ENCODE peak calls at places on chromosomes 5 and 9, in ten cellular contexts. E is right atrium auricular region, H is HFF-Myc, M is HL-60, W is body of pancreas, B is mammary epithelial cell, L is fibroblast of lung, Q is AG04450, V is cardiac muscle cell, R is transverse colon. J is an unnamed sample.

GRCh38 chr5:176994460-176995121 is 12.0 kb downstream of the UIMC1 start:
- DNase-seq in R (peak), H (no peak), L (peak), E (peak), V (peak), B (peak), M (peak), W (peak), Q (no peak), J (no peak)

GRCh38 chr5:157900644-157901043 is 41.7 kb upstream of the CLINT1 start:
- DNase-seq in B (no peak), H (no peak), E (no peak), V (no peak), M (no peak), R (no peak), L (no peak), Q (no peak), W (no peak), J (no peak)

GRCh38 chr5:14872070-14872989 is 752 bp upstream of the ANKH start:
- DNase-seq in H (no peak), M (peak), W (peak), R (peak), B (no peak), Q (no peak), E (peak), V (peak), L (peak), J (no peak)

GRCh38 chr5:179230061-179230461 is 115.2 kb downstream of the ADAMTS2 start:
- DNase-seq in L (no peak), H (no peak), V (no peak), Q (no peak), B (no peak), M (no peak), R (peak), E (peak), W (no peak), J (no peak)

GRCh38 chr9:85927077-85927476 is 13.9 kb upstream of the NAA35 start:
- DNase-seq in M (no peak), R (no peak), E (no peak), B (no peak), H (no peak), L (peak), Q (no peak), V (no peak), W (no peak), J (no peak)

GRCh38 chr5:7010578-7010977 is 297.3 kb downstream of the TENT4A start:
- DNase-seq in B (no peak), R (no peak), M (no peak), Q (no peak), V (no peak), L (no peak), E (no peak), H (no peak), W (no peak), J (no peak)

GRCh38 chr5:102583663-102584062 is 84.9 kb upstream of the SLCO6A1 start:
- DNase-seq in V (peak), E (no peak), M (no peak), L (no peak), Q (no peak), H (no peak), B (no peak), R (no peak), W (no peak), J (no peak)

GRCh38 chr5:10913846-10914245 is 152.8 kb upstream of the DAP start:
- DNase-seq in V (peak), E (no peak), R (no peak), Q (peak), W (peak), M (peak), L (peak), H (peak), B (peak), J (no peak)

GRCh38 chr5:175544108-175544511 is 65.8 kb downstream of the SFXN1 start:
- DNase-seq in E (no peak), W (no peak), M (no peak), H (no peak), V (no peak), Q (no peak), R (no peak), L (no peak), B (no peak), J (no peak)

GRCh38 chr5:38441730-38442573 is 114.5 kb downstream of the LIFR start:
- DNase-seq in E (peak), L (peak), Q (peak), B (peak), W (peak), H (peak), R (peak), V (peak), M (peak), J (peak)

GRCh38 chr5:2674456-2674855 is 77.0 kb downstream of the IRX2 start:
- DNase-seq in E (no peak), R (no peak), M (no peak), V (no peak), L (peak), Q (no peak), W (no peak), B (no peak), H (no peak), J (no peak)

GRCh38 chr5:109485030-109485429 is 75.3 kb upstream of the PJA2 start:
- DNase-seq in E (peak), L (peak), V (peak), M (no peak), H (peak), R (peak), B (no peak), W (peak), Q (no peak), J (peak)

GRCh38 chr5:89351232-89351631 is 468.2 kb upstream of the MEF2C start:
- DNase-seq in V (peak), Q (peak), L (peak), E (no peak), W (no peak), M (no peak), B (peak), H (peak), R (no peak), J (no peak)

GRCh38 chr5:160009591-160009989 is 651 bp downstream of the TTC1 start:
- DNase-seq in R (no peak), M (no peak), L (no peak), H (no peak), V (no peak), Q (no peak), E (no peak), B (no peak), W (no peak), J (no peak)

GRCh38 chr5:15463231-15463630 is 36.7 kb upstream of the FBXL7 start:
- DNase-seq in H (no peak), E (no peak), B (no peak), Q (peak), L (peak), M (no peak), V (peak), W (no peak), R (no peak), J (peak)

GRCh38 chr9:98775831-98776441 is 20.4 kb downstream of the ANKS6 start:
- DNase-seq in E (peak), W (peak), R (no peak), B (peak), L (peak), H (peak), V (peak), M (peak), Q (peak), J (peak)

GRCh38 chr5:57407391-57407790 is 75.2 kb downstream of the ACTBL2 start:
- DNase-seq in V (no peak), B (no peak), W (no peak), R (no peak), L (no peak), Q (no peak), H (no peak), M (no peak), E (no peak), J (no peak)

GRCh38 chr5:150601774-150602345 is 38.6 kb upstream of the SYNPO start:
- DNase-seq in E (no peak), R (no peak), V (no peak), B (no peak), Q (no peak), H (no peak), L (no peak), W (no peak), M (no peak), J (no peak)

GRCh38 chr9:5892456-5893133 is 1.9 kb downstream of the MLANA start:
- DNase-seq in V (no peak), E (no peak), L (peak), W (no peak), R (no peak), B (no peak), Q (no peak), M (no peak), H (no peak), J (no peak)

GRCh38 chr9:90985631-90986030 is 184.0 kb downstream of the SYK start:
- DNase-seq in M (no peak), Q (no peak), B (peak), E (no peak), V (no peak), L (no peak), W (no peak), R (no peak), H (no peak), J (no peak)

DNA sequence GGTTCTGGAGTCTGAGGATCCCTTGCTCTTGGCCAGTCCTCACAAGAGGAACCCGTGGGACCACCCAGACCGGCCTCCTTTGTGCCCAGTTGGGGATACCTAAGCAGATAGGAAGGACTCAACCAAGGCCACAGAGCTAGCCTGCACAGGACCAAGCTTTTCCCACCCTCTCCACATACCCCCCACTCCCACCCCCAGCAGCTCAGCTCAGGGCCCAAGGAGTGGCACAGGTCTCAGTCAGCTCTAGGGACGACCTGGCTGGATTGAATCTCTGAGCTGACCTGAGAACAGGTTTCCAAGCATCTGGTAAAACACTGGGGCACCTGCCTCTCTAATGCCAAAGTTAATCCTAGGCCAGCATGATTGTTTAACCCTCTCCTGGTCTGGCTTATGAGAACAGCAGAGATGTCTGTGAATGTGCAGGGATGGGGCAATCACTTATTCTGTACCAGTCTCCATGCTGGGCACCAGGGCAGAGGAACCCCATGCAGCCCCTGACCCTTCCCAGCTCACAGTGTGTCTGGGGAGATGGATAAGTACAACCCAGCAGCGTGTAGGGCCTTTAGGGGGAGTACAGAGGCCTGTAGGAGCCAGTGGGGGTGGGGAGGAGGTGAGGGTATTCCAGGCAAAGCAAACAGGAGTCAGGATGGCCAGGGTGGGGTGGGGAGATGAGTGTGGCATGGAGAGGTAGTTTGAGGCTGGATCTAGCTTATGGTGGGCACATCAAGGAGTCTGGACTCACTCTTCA is 605 bp upstream of the KIF12 start:
- DNase-seq in H (no peak), R (no peak), M (no peak), V (no peak), W (peak), L (no peak), B (no peak), Q (no peak), E (no peak), J (no peak)
- H3K4me3 ChIP-seq in H (no peak), R (no peak), M (no peak), V (no peak), W (no peak), L (no peak), B (no peak), Q (no peak), E (no peak), J (no peak)

DNA sequence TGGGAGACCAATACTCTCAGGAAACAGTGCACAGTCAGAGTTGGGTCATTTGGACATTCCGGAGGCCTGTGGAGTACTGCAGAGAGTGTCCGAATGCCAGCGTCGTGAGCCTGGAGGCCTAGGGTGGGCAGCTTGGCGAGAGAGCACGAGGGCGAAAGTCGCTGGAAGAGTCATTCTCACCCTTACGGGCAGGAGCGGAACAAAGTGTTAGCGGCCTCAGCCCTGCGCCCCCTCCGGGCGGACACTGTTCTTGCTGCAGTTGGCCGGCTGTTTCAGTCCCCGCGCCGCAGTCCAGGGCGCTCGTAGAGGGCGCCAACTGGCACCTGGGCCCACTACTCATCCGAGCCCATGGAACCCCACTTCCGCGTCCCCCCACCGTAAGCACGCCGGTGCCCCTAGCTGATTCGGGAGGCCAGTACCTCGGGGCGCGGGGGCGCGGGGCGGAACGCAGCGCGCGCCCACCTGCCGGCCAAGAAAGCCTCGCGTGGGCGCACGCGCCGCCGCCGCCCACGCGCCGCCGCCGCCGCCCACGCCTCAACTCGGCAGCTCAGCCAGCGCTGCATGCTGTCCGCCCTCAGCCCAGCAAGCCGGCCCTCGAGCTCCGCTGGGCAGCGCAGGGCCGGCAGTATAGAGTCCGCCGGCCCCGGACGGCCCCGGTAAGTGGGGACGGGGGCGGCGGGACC is 99.7 kb upstream of the CCL21 start:
- DNase-seq in Q (no peak), R (no peak), V (peak), W (peak), M (no peak), H (no peak), L (peak), B (peak), E (no peak), J (no peak)
- TF ChIP-seq CTCF in Q (peak), R (no peak), V (peak), W (peak), M (no peak), H (peak), L (peak), B (peak), E (peak), J (peak)

GRCh38 chr5:95285406-95285761 is 490 bp upstream of the MCTP1 start:
- DNase-seq in H (no peak), Q (no peak), L (peak), R (no peak), V (no peak), E (no peak), M (no peak), W (no peak), B (peak), J (no peak)

GRCh38 chr5:95281211-95281610 is 3.7 kb downstream of the MCTP1 start:
- DNase-seq in L (peak), H (no peak), M (no peak), W (no peak), V (peak), E (no peak), R (no peak), B (peak), Q (no peak), J (no peak)

GRCh38 chr5:95284512-95285405 is at the start of gene MCTP1:
- DNase-seq in E (no peak), L (peak), H (no peak), M (no peak), W (peak), Q (no peak), B (peak), R (no peak), V (peak), J (no peak)

GRCh38 chr5:95283761-95284511 is 958 bp downstream of the MCTP1 start:
- DNase-seq in H (no peak), E (no peak), M (peak), R (peak), L (peak), V (peak), B (peak), W (peak), Q (no peak), J (no peak)

DNA sequence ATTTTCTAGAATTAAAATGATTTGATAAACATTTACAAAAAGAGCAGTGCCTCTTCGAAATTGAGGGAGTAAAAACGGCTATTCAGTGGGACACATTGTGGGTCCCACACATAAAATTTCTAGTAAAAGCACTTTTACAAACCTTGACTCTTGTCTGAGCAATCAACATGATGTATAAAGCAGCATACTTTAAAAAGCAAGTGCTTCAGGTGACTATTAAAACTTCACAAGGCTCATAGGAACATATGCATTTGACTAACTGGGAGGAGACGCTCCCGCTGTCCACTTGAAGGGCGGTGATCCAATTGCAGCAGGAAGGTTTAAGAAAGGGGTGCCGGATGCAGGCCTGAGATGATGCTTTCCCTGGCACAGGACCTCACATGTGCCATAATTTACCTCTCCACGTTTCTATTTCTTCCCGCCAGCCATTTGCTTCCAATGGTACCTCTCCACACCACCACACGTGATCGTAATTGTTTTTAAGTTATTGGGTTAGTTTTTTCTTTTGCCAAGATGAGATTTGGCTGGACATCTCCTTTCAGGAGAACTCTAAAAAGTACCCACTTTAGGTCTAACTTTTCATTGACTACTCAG is 1.8 kb downstream of the MCTP1 start:
- DNase-seq in R (no peak), V (no peak), W (no peak), E (no peak), L (no peak), Q (no peak), B (peak), H (no peak), M (no peak), J (no peak)
- H3K4me3 ChIP-seq in R (no peak), V (peak), W (no peak), E (no peak), L (no peak), Q (no peak), B (peak), H (no peak), M (no peak), J (no peak)

DNA sequence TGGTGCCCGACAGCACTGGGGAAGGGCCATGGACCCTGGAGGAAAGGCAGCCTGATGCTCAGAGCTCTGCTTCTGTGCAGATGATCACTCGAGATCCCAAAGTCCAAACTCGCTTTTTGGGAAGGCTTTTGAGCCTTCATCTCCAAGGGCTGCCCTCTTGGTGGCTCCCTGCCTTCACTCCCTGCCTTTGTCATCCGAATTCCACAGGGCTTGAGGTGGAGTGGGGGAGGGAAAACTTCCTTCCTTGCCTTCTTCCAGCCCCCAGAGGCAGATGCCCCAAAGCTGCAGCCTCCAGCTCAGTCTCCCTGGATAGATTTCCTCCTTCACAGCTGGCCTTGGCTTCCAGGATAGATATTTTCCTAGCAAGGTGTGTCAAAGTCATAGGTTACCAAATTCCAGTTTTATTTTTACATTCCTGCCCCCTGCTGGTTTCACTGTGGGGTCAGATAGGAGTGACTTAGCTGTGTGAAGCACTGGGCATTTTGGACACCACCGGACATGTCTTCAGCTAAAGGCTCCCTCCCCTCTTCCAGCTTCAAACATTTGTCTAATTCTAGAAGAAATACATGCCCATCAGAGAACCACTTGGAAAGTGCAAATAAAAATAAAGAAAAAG is 268.2 kb downstream of the HSPA4 start:
- DNase-seq in E (no peak), V (no peak), Q (no peak), B (no peak), L (no peak), H (no peak), M (no peak), R (no peak), W (no peak), J (no peak)
- TF ChIP-seq CTCF in E (no peak), V (peak), Q (no peak), B (peak), L (no peak), H (peak), M (no peak), R (no peak), W (no peak), J (peak)

J was measured in LNCaP clone FGC.